ENCODE peak calls at places on chromosomes 13 and 19, in five cellular contexts. Y, D, H, A and F are unnamed samples.

GRCh38 chr19:58033741-58034475 is at the start of gene ZSCAN1:
- DNase-seq in Y (peak; percentile 97), D (peak; percentile 16), H (peak; percentile 92), A (peak; percentile 74), F (no peak)

GRCh38 chr19:35353635-35354034 is 4.6 kb upstream of the FFAR3 start:
- DNase-seq in Y (peak; percentile 15), D (no peak), H (no peak), A (no peak), F (no peak)

GRCh38 chr19:4909172-4909896 is at the start of gene UHRF1:
- DNase-seq in Y (peak; percentile 77), D (no peak), H (peak; percentile 46), A (no peak), F (peak; percentile 73)

GRCh38 chr13:20128459-20128927 is 32.4 kb downstream of the GJA3 start:
- DNase-seq in Y (peak; percentile 72), D (peak; percentile 13), H (no peak), A (peak; percentile 55), F (no peak)

GRCh38 chr19:53431399-53432087 is at the start of gene ZNF761:
- DNase-seq in Y (peak; percentile 99), D (peak; percentile 97), H (peak; percentile 97), A (peak; percentile 97), F (peak; percentile 90)

GRCh38 chr13:23504188-23504587 is 66.0 kb upstream of the TNFRSF19 start:
- DNase-seq in Y (no peak), D (no peak), H (peak; percentile 78), A (no peak), F (peak; percentile 81)

GRCh38 chr13:70668293-70668692 is 560.0 kb upstream of the KLHL1 start:
- DNase-seq in Y (peak; percentile 80), D (no peak), H (no peak), A (no peak), F (no peak)

GRCh38 chr19:16714702-16715294 is 4.8 kb upstream of the NWD1 start:
- DNase-seq in Y (peak; percentile 91), D (peak; percentile 17), H (peak; percentile 39), A (no peak), F (peak; percentile 39)

GRCh38 chr19:50669319-50670101 is 20.3 kb downstream of the C19orf81 start:
- DNase-seq in Y (peak; percentile 71), D (peak; percentile 12), H (peak; percentile 54), A (no peak), F (peak; percentile 24)

GRCh38 chr19:55116232-55117062 is 990 bp downstream of the PPP1R12C start:
- DNase-seq in Y (peak; percentile 74), D (peak; percentile 41), H (peak; percentile 89), A (peak; percentile 50), F (peak; percentile 58)

GRCh38 chr19:40806385-40807146 is 7.6 kb downstream of the EGLN2 start:
- DNase-seq in Y (peak; percentile 98), D (peak; percentile 76), H (peak; percentile 94), A (peak; percentile 41), F (peak; percentile 58)

GRCh38 chr13:107238262-107238661 is 670.3 kb upstream of the ARGLU1 start:
- DNase-seq in Y (no peak), D (no peak), H (no peak), A (no peak), F (no peak)

GRCh38 chr19:13016628-13017305 is 21.5 kb downstream of the NFIX start:
- DNase-seq in Y (peak; percentile 63), D (no peak), H (peak; percentile 66), A (no peak), F (peak; percentile 59)

GRCh38 chr13:40920826-40921225 is 98.3 kb downstream of the ELF1 start:
- DNase-seq in Y (no peak), D (no peak), H (peak; percentile 63), A (no peak), F (no peak)

GRCh38 chr19:52415711-52416110 is 13.2 kb upstream of the ZNF534 start:
- DNase-seq in Y (no peak), D (no peak), H (no peak), A (no peak), F (no peak)

GRCh38 chr19:3899531-3900294 is 19.2 kb downstream of the ATCAY start:
- DNase-seq in Y (no peak), D (no peak), H (no peak), A (no peak), F (peak; percentile 79)

GRCh38 chr19:42850981-42851717 is 28.4 kb downstream of the PSG1 start:
- DNase-seq in Y (no peak), D (no peak), H (peak; percentile 98), A (no peak), F (peak; percentile 97)

GRCh38 chr19:14218615-14219330 is 12.8 kb upstream of the ADGRL1 start:
- DNase-seq in Y (no peak), D (no peak), H (peak; percentile 40), A (no peak), F (peak; percentile 51)

GRCh38 chr19:42246143-42246868 is 3.9 kb upstream of the GSK3A start:
- DNase-seq in Y (peak; percentile 81), D (no peak), H (peak; percentile 93), A (peak; percentile 73), F (peak; percentile 86)

GRCh38 chr19:7701049-7701653 is 780 bp downstream of the FCER2 start:
- DNase-seq in Y (no peak), D (no peak), H (no peak), A (no peak), F (no peak)

GRCh38 chr13:68676513-68677115 is 1431.0 kb upstream of the ATXN8OS start:
- DNase-seq in Y (no peak), D (no peak), H (no peak), A (no peak), F (no peak)

GRCh38 chr19:35146746-35147466 is 3.9 kb downstream of the FXYD7 start:
- DNase-seq in Y (no peak), D (no peak), H (no peak), A (no peak), F (peak; percentile 44)

GRCh38 chr13:50809133-50810090 is 34.1 kb downstream of the DLEU7 start:
- DNase-seq in Y (no peak), D (no peak), H (no peak), A (no peak), F (no peak)

GRCh38 chr19:16025108-16026101 is 50.9 kb upstream of the TPM4 start:
- DNase-seq in Y (peak; percentile 89), D (no peak), H (peak; percentile 92), A (no peak), F (peak; percentile 91)

GRCh38 chr13:92657565-92657964 is 569.0 kb upstream of the GPC6 start:
- DNase-seq in Y (no peak), D (no peak), H (no peak), A (no peak), F (no peak)

GRCh38 chr19:15265849-15266248 is 33.6 kb upstream of the EPHX3 start:
- DNase-seq in Y (no peak), D (no peak), H (peak; percentile 94), A (peak; percentile 96), F (peak; percentile 97)

GRCh38 chr13:61258185-61258584 is 157.5 kb downstream of the PCDH20 start:
- DNase-seq in Y (no peak), D (no peak), H (no peak), A (no peak), F (no peak)

DNA sequence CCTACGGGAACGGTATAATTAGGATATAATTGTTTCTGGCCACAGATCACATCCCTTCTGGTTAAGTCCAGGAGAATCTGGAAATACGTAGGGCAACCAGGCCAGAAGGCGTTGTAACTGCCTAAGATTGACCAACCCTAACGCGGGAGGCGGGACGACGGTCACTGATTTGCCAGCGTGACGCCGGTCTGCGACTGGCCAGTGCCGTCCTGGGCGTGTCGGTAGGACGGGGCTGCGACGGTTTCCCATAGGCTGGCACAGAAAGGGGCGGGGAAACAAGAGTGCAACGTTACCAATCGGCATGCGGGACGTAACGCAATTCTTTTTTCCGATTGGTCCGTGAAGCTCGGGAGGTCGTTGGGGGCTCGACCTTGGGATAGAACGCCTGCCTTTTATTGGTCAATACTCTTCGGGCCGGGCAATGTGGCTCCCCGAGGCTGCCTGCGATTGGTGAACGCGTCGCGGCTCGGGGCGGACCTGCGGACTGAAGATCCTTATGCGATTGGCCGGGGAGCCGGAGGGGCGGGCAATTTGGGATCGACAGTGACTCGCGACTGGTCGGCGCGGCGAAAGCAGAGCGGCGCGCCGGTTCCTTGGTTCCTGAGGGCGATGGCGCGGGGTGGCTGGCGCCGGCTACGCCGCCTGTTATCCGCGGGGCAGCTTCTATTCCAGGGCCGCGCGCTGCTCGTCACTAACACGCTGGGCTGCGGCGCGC is at the start of gene MPV17L2:
- DNase-seq in Y (peak; percentile 100), D (peak; percentile 99), H (peak; percentile 100), A (peak; percentile 100), F (peak; percentile 100)
- H3K4me3 ChIP-seq in Y (peak within 1 kb of the TSS; percentile 93), D (peak within 1 kb of the TSS; percentile 94), H (peak within 1 kb of the TSS; percentile 86), A (peak within 1 kb of the TSS; percentile 78), F (peak within 1 kb of the TSS; percentile 86)

GRCh38 chr19:56504581-56504980 is 3.1 kb upstream of the ZNF471 start:
- DNase-seq in Y (no peak), D (no peak), H (peak; percentile 42), A (no peak), F (no peak)

GRCh38 chr19:56508282-56508778 is 675 bp downstream of the ZNF471 start:
- DNase-seq in Y (no peak), D (no peak), H (no peak), A (no peak), F (no peak)

DNA sequence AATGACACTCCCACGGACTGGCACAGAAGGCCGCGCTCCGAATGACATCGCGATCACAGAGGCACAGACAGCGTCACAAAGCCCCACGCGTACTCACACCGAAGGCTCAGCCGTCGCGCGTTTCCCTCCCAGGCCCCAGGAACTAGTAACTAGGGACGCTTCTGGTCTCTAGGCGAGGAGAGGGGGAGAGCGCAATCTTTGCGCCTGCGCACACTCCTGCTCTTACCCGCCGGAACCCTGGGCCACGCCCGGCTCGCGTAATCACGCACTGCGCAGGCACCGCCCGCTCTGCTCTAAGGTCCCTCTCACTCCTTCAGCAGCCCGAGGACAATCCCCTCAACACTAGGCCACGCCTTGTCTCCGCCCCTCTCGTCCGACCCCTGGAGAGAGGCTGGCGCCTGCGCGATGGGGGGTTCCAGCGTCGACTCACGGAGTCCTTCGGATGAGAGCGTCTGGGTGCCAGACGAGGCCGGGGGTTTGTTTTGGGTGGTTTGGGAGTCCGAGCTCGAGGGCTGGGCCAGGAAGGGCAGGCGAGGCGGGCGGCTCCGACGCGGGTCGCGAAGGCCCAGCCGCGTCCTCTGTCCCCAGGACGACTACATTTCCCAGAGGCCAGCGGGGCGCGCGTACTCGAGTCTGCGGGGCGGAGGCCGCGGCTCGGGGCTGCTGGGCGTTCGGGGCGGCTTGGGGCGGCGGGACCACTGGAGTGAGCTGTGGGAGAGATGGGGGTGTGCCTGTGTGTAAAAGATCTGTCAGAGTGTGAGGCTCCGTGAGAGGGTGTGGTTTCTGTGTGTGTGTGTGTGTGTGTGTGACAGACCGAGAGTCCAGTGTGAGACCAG is at the start of gene ZNF471:
- DNase-seq in Y (peak; percentile 95), D (peak; percentile 83), H (peak; percentile 100), A (peak; percentile 98), F (peak; percentile 7)
- H3K9me3 ChIP-seq in Y (peaks cover 65% of the 10 kb centered on the region), D (peaks cover 51% of the 10 kb centered on the region), H (no peaks in the 10 kb centered on the region), A (no peaks in the 10 kb centered on the region), F (peaks cover 9% of the 10 kb centered on the region)

GRCh38 chr13:112240076-112240475 is 136.1 kb upstream of the SPACA7 start:
- DNase-seq in Y (no peak), D (no peak), H (no peak), A (no peak), F (no peak)
- H3K27me3 ChIP-seq in Y (peaks cover 6% of the 10 kb centered on the region), D (no peaks in the 10 kb centered on the region), H (no peaks in the 10 kb centered on the region), A (no peaks in the 10 kb centered on the region), F (no peaks in the 10 kb centered on the region)

DNA sequence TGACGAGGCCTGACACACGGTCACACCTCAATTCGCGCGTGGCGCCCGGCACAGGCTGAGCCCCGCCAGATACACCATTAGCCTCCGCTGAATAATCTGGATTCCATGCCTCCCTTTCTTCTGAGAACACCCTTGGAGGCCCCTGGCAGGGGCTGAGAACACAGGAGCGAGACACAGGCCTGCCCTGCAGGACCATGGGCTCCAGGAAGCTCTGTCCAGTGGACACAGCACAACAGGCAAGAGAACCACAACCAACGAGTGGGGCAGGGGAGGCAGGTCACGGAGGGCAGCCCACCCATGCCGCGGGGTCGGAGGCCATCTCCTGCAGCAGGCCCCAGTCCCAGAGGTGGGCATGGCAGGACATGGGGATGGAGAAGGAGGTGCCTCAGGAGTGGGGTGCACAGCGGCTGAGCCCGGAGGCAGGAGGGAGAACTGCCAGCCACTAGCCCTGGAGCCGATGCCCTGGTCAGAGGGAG is 75.8 kb upstream of the C13orf46 start:
- DNase-seq in Y (no peak), D (no peak), H (no peak), A (no peak), F (no peak)
- H3K4me3 ChIP-seq in Y (no peak overlapping the region), D (no peak overlapping the region), H (no peak overlapping the region), A (no peak overlapping the region), F (no peak overlapping the region)